ENCODE peak calls at places on chromosome 3, in four cellular contexts. P, H, E and A are unnamed samples.

GRCh38 chr3:105436687-105437086 is 70.0 kb downstream of the ALCAM start:
- DNase-seq in P (no peak), H (no peak), E (no peak), A (no peak)

GRCh38 chr3:120567370-120568197 is 28.6 kb upstream of the NDUFB4 start:
- DNase-seq in P (peak; percentile 65), H (peak; percentile 48), E (peak; percentile 32), A (no peak)

GRCh38 chr3:155070932-155071387 is 9.2 kb upstream of the MME start:
- DNase-seq in P (peak; percentile 97), H (no peak), E (peak; percentile 81), A (peak; percentile 59)

GRCh38 chr3:38029400-38030125 is at the start of gene PLCD1:
- DNase-seq in P (peak; percentile 86), H (no peak), E (no peak), A (peak; percentile 81)

GRCh38 chr3:68876112-68876713 is 56.1 kb downstream of the TAFA4 start:
- DNase-seq in P (peak; percentile 82), H (peak; percentile 66), E (peak; percentile 65), A (no peak)

GRCh38 chr3:43378066-43378935 is 92.0 kb downstream of the SNRK start:
- DNase-seq in P (peak; percentile 33), H (peak; percentile 60), E (peak; percentile 50), A (no peak)

GRCh38 chr3:133988631-133989161 is 41.0 kb downstream of the SLCO2A1 start:
- DNase-seq in P (no peak), H (no peak), E (peak; percentile 51), A (peak; percentile 39)

GRCh38 chr3:47017504-47018268 is 38.2 kb downstream of the NBEAL2 start:
- DNase-seq in P (no peak), H (no peak), E (no peak), A (no peak)

GRCh38 chr3:24270744-24271143 is 223.9 kb downstream of the THRB start:
- DNase-seq in P (no peak), H (no peak), E (no peak), A (no peak)

GRCh38 chr3:155995525-155996370 is 124.6 kb upstream of the KCNAB1 start:
- DNase-seq in P (peak; percentile 80), H (peak; percentile 22), E (peak; percentile 62), A (no peak)

GRCh38 chr3:16410659-16411058 is 102.8 kb downstream of the RFTN1 start:
- DNase-seq in P (no peak), H (no peak), E (no peak), A (no peak)

GRCh38 chr3:12935023-12935860 is 93.9 kb upstream of the RPL32 start:
- DNase-seq in P (no peak), H (no peak), E (no peak), A (no peak)

GRCh38 chr3:82281205-82281604 is 519.8 kb upstream of the GBE1 start:
- DNase-seq in P (no peak), H (no peak), E (peak; percentile 31), A (no peak)

GRCh38 chr3:195558602-195559001 is 15.5 kb upstream of the PPP1R2 start:
- DNase-seq in P (peak; percentile 74), H (peak; percentile 80), E (peak; percentile 72), A (no peak)

GRCh38 chr3:52838561-52839267 is 3.9 kb upstream of the MUSTN1 start:
- DNase-seq in P (no peak), H (no peak), E (no peak), A (no peak)

GRCh38 chr3:11650391-11650790 is 6.7 kb upstream of the VGLL4 start:
- DNase-seq in P (no peak), H (no peak), E (no peak), A (no peak)

GRCh38 chr3:38084969-38085942 is 46.2 kb downstream of the DLEC1 start:
- DNase-seq in P (no peak), H (no peak), E (no peak), A (peak; percentile 81)

GRCh38 chr3:23475446-23475845 is 272.3 kb downstream of the UBE2E2 start:
- DNase-seq in P (no peak), H (no peak), E (no peak), A (no peak)

GRCh38 chr3:122921791-122922651 is 105.5 kb downstream of the SEMA5B start:
- DNase-seq in P (no peak), H (no peak), E (no peak), A (no peak)

GRCh38 chr3:194135806-194136518 is at the start of gene HES1:
- DNase-seq in P (peak; percentile 99), H (peak; percentile 94), E (peak; percentile 93), A (peak; percentile 94)

GRCh38 chr3:132134611-132135010 is 99.8 kb upstream of the CPNE4 start:
- DNase-seq in P (peak; percentile 79), H (no peak), E (peak; percentile 97), A (no peak)

GRCh38 chr3:113658107-113658506 is 38.3 kb downstream of the USF3 start:
- DNase-seq in P (no peak), H (peak; percentile 23), E (no peak), A (no peak)

GRCh38 chr3:147945968-147946519 is 536.9 kb downstream of the ZIC1 start:
- DNase-seq in P (peak; percentile 93), H (no peak), E (peak; percentile 30), A (no peak)

GRCh38 chr3:152382312-152383135 is 113.8 kb downstream of the MBNL1 start:
- DNase-seq in P (peak; percentile 57), H (no peak), E (no peak), A (no peak)

GRCh38 chr3:134364061-134364935 is 9.9 kb downstream of the AMOTL2 start:
- DNase-seq in P (peak; percentile 99), H (no peak), E (peak; percentile 83), A (peak; percentile 98)

GRCh38 chr3:110754207-110754916 is 317.3 kb upstream of the NECTIN3 start:
- DNase-seq in P (no peak), H (no peak), E (no peak), A (no peak)

GRCh38 chr3:172384836-172385235 is 63.4 kb downstream of the GHSR start:
- DNase-seq in P (no peak), H (no peak), E (no peak), A (no peak)

GRCh38 chr3:122403489-122403888 is 12.4 kb downstream of the WDR5B start:
- DNase-seq in P (no peak), H (no peak), E (peak; percentile 39), A (no peak)

GRCh38 chr3:11720220-11721113 is 76.8 kb upstream of the VGLL4 start:
- DNase-seq in P (peak; percentile 80), H (peak; percentile 78), E (peak; percentile 78), A (peak; percentile 72)

GRCh38 chr3:27089063-27089462 is 280.1 kb downstream of the NEK10 start:
- DNase-seq in P (peak; percentile 43), H (no peak), E (peak; percentile 17), A (no peak)

GRCh38 chr3:152444029-152444641 is 175.4 kb downstream of the MBNL1 start:
- DNase-seq in P (peak; percentile 85), H (peak; percentile 71), E (peak; percentile 71), A (no peak)

GRCh38 chr3:181756645-181757044 is 44.9 kb downstream of the SOX2 start:
- DNase-seq in P (no peak), H (no peak), E (no peak), A (no peak)

GRCh38 chr3:42505203-42505848 is 2.9 kb downstream of the VIPR1 start:
- DNase-seq in P (no peak), H (no peak), E (no peak), A (peak; percentile 82)

GRCh38 chr3:153749070-153749610 is 372.1 kb upstream of the ARHGEF26 start:
- DNase-seq in P (peak; percentile 42), H (no peak), E (no peak), A (no peak)

GRCh38 chr3:24447836-24448235 is 46.8 kb downstream of the THRB start:
- DNase-seq in P (no peak), H (no peak), E (no peak), A (no peak)

GRCh38 chr3:59108091-59108815 is 58.4 kb upstream of the CFAP20DC start:
- DNase-seq in P (no peak), H (no peak), E (peak; percentile 80), A (no peak)

GRCh38 chr3:48798998-48799397 is 48.7 kb downstream of the PRKAR2A start:
- DNase-seq in P (peak; percentile 45), H (no peak), E (peak; percentile 79), A (no peak)

GRCh38 chr3:61612211-61612995 is 51.0 kb downstream of the PTPRG start:
- DNase-seq in P (peak; percentile 31), H (no peak), E (no peak), A (no peak)
- TF ChIP-seq CTCF in P (no peak), H (no peak), E (no peak), A (no peak)

GRCh38 chr3:184300377-184300717 is 1.3 kb downstream of the PSMD2 start:
- DNase-seq in P (no peak), H (no peak), E (peak; percentile 84), A (no peak)
- H3K4me3 ChIP-seq in P (no peak overlapping the region), H (peak overlapping the region; percentile 96), E (no peak overlapping the region), A (no peak overlapping the region)

DNA sequence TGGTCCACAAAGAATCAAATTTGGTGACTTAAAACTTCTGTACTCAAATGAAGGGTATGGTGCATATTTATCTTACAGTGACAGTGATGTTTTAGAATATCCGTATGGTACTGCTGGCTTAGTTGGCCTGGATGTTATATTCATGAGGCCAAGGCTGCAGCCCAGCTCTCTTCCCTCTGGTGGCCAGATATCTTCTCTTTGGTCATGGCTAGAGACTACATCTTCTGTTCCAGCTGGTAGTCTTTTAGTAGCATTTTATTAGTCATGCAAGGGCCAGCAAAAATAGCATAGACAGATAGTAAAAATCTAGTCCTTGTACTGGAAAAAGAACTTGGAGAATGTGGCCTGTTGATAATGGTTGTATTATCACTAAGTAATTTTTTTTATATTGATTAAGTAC is 124.0 kb upstream of the ROPN1 start:
- DNase-seq in P (no peak), H (no peak), E (no peak), A (no peak)
- TF ChIP-seq CTCF in P (no peak), H (no peak), E (no peak), A (no peak)

DNA sequence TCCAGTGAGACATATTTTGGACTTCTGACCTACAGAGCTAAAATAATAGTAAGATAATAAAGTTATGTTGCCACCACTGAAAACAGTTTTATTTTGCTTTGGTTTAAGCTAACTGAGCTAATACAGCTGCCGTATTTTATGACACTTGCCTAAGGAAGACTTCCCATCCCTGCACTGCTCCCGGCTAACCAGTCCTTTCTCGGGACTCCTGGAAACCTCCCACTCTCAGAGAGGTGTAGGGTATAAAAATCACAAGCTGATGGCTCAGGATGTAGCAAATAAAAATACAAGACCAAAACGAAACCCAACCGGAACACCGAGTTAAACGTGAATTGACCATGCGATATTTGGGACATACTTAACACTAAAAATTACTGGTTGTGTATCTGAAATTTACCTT is 448 bp upstream of the KBTBD12 start:
- DNase-seq in P (no peak), H (no peak), E (no peak), A (no peak)
- H3K4me3 ChIP-seq in P (no peak overlapping the region), H (no peak overlapping the region), E (no peak overlapping the region), A (no peak overlapping the region)

GRCh38 chr3:101638262-101638745 is 38.6 kb downstream of the ZBTB11 start:
- DNase-seq in P (no peak), H (peak; percentile 7), E (no peak), A (peak; percentile 48)
- TF ChIP-seq CTCF in P (peak; percentile 3), H (peak; percentile 49), E (no peak), A (no peak)

GRCh38 chr3:39154323-39155021 is 1.1 kb upstream of the CSRNP1 start:
- DNase-seq in P (no peak), H (no peak), E (no peak), A (peak; percentile 91)
- H3K4me3 ChIP-seq in P (no peak overlapping the region), H (no peak overlapping the region), E (no peak overlapping the region), A (no peak overlapping the region)